ENCODE peak calls at places on chromosomes 12 and 14, in four cellular contexts. M is A549, L is HepG2, G is K562. J is an unnamed sample.

GRCh38 chr14:104977008-104977680 is 1.0 kb downstream of the AHNAK2 start:
- DNase-seq in M (peak; percentile 61), L (no peak), G (no peak), J (no peak)

GRCh38 chr12:56110571-56110970 is 5.9 kb upstream of the RPL41 start:
- DNase-seq in M (no peak), L (no peak), G (no peak), J (no peak)

GRCh38 chr14:68137704-68138619 is 318.4 kb downstream of the RAD51B start:
- DNase-seq in M (peak; percentile 98), L (peak; percentile 77), G (peak; percentile 13), J (peak; percentile 95)

GRCh38 chr14:68716698-68717097 is 76.2 kb downstream of the ZFP36L1 start:
- DNase-seq in M (no peak), L (peak; percentile 87), G (peak; percentile 26), J (no peak)

GRCh38 chr12:47803196-47803875 is 16.4 kb downstream of the HDAC7 start:
- DNase-seq in M (no peak), L (no peak), G (no peak), J (no peak)

GRCh38 chr14:31006703-31007102 is 18.7 kb upstream of the AP4S1 start:
- DNase-seq in M (no peak), L (no peak), G (no peak), J (no peak)

GRCh38 chr12:109764123-109764522 is 50.5 kb downstream of the FAM222A start:
- DNase-seq in M (no peak), L (no peak), G (no peak), J (no peak)

GRCh38 chr12:13911756-13912554 is 69.4 kb downstream of the GRIN2B start:
- DNase-seq in M (no peak), L (no peak), G (no peak), J (no peak)

GRCh38 chr12:21912318-21912717 is 28.9 kb downstream of the ABCC9 start:
- DNase-seq in M (no peak), L (no peak), G (no peak), J (peak; percentile 71)

GRCh38 chr12:570237-570925 is 92.9 kb downstream of the NINJ2 start:
- DNase-seq in M (peak; percentile 93), L (peak; percentile 77), G (peak; percentile 72), J (peak; percentile 82)

GRCh38 chr12:108112815-108113556 is 16.1 kb upstream of the WSCD2 start:
- DNase-seq in M (no peak), L (no peak), G (no peak), J (no peak)

GRCh38 chr12:108640802-108641445 is 7.2 kb upstream of the SELPLG start:
- DNase-seq in M (no peak), L (no peak), G (peak; percentile 83), J (peak; percentile 59)

GRCh38 chr12:130437555-130438242 is 100.0 kb downstream of the PIWIL1 start:
- DNase-seq in M (no peak), L (no peak), G (no peak), J (no peak)

GRCh38 chr12:123265851-123266678 is 5.6 kb downstream of the CDK2AP1 start:
- DNase-seq in M (no peak), L (no peak), G (no peak), J (no peak)

GRCh38 chr12:11747969-11748368 is 98.5 kb downstream of the ETV6 start:
- DNase-seq in M (no peak), L (no peak), G (no peak), J (no peak)

GRCh38 chr12:76688627-76689026 is 75.3 kb upstream of the ZDHHC17 start:
- DNase-seq in M (peak; percentile 12), L (no peak), G (peak; percentile 18), J (no peak)

GRCh38 chr12:42483534-42483857 is 106.0 kb downstream of the PRICKLE1 start:
- DNase-seq in M (no peak), L (no peak), G (peak; percentile 51), J (peak; percentile 39)

GRCh38 chr14:104390221-104390931 is 189.2 kb upstream of the C14orf180 start:
- DNase-seq in M (no peak), L (no peak), G (no peak), J (no peak)

GRCh38 chr12:5626146-5626545 is 194.2 kb downstream of the NTF3 start:
- DNase-seq in M (no peak), L (no peak), G (no peak), J (no peak)

GRCh38 chr14:24376448-24377070 is 8.6 kb downstream of the NFATC4 start:
- DNase-seq in M (no peak), L (no peak), G (no peak), J (no peak)

GRCh38 chr14:63543000-63543825 is at the start of gene PPP2R5E:
- DNase-seq in M (peak; percentile 99), L (peak; percentile 97), G (peak; percentile 96), J (peak; percentile 99)

GRCh38 chr14:63545431-63545830 is 2.3 kb upstream of the PPP2R5E start:
- DNase-seq in M (no peak), L (no peak), G (no peak), J (no peak)

GRCh38 chr14:63542231-63542999 is 762 bp downstream of the PPP2R5E start:
- DNase-seq in M (no peak), L (no peak), G (peak; percentile 8), J (no peak)

GRCh38 chr14:63543826-63544320 is 696 bp upstream of the PPP2R5E start:
- DNase-seq in M (no peak), L (no peak), G (no peak), J (no peak)

GRCh38 chr14:63544641-63545234 is 1.6 kb upstream of the PPP2R5E start:
- DNase-seq in M (peak; percentile 38), L (no peak), G (peak; percentile 20), J (peak; percentile 41)
- TF ChIP-seq MAZ in M (no peak), L (no peak), G (no peak), J (no peak)

GRCh38 chr14:64758025-64758521 is 53.8 kb downstream of the PLEKHG3 start:
- DNase-seq in M (peak; percentile 45), L (no peak), G (no peak), J (peak; percentile 66)
- TF ChIP-seq MAZ in M (no peak), L (no peak), G (no peak), J (no peak)

DNA sequence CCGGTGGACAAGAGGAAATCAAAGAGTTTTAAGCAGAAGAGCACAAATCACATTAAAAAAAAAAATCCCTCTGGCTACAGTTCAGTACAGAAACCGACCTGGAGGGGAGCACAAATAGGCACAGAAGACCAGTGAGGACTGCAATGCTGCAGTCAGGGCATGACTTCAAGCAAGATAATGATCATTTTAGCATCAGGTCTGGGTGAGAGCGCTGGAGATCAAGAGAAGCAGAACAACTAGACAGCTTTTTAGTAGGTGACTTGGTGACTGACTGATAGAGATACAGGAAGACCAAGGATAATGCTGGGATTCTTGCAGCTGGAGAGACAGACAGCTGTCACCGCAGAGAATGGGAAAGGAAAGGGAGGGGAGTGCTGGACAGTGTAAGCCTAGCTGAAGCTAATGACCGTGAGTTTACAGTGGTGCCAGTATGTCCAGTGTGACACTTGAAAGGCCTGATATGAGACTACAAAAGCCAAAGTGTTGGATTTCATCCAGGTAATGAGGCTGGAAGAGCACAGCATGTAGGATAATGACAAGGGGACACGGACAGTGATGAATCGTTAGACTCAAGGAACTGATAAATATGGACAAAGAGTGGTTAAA is 5.6 kb downstream of the NFYB start:
- DNase-seq in M (no peak), L (no peak), G (no peak), J (no peak)
- TF ChIP-seq MAZ in M (no peak), L (no peak), G (no peak), J (no peak)

GRCh38 chr14:59455411-59455810 is 9.8 kb downstream of the GPR135 start:
- DNase-seq in M (no peak), L (no peak), G (no peak), J (peak; percentile 72)
- TF ChIP-seq MAZ in M (no peak), L (no peak), G (no peak), J (no peak)

GRCh38 chr12:82326905-82327503 is 31.2 kb downstream of the CCDC59 start:
- DNase-seq in M (peak; percentile 35), L (peak; percentile 13), G (no peak), J (peak; percentile 28)
- TF ChIP-seq MAZ in M (no peak), L (no peak), G (no peak), J (no peak)

GRCh38 chr14:99432491-99432890 is 48.2 kb downstream of the SETD3 start:
- DNase-seq in M (no peak), L (no peak), G (no peak), J (no peak)

GRCh38 chr14:99426796-99427346 is 53.8 kb downstream of the SETD3 start:
- DNase-seq in M (no peak), L (no peak), G (no peak), J (no peak)

GRCh38 chr14:99426265-99426664 is 54.4 kb downstream of the SETD3 start:
- DNase-seq in M (no peak), L (no peak), G (no peak), J (no peak)

GRCh38 chr14:99427632-99428315 is 52.9 kb downstream of the SETD3 start:
- DNase-seq in M (no peak), L (no peak), G (no peak), J (peak; percentile 56)

GRCh38 chr14:99430491-99430890 is 50.2 kb downstream of the SETD3 start:
- DNase-seq in M (peak; percentile 16), L (no peak), G (no peak), J (no peak)
- TF ChIP-seq MAZ in M (no peak), L (no peak), G (no peak), J (no peak)